ENCODE peak calls at places on chromosomes 4 and X, in nine cellular contexts. S, U, R, V, P, Q, T, K and E are unnamed samples.

GRCh38 chr4:142615324-142615665 is 230.8 kb downstream of the INPP4B start:
- DNase-seq in S (peak), K (peak), Q (no peak), R (no peak), P (no peak), U (no peak), V (no peak), T (no peak), E (no peak)

GRCh38 chr4:2301221-2301642 is 39.3 kb upstream of the MXD4 start:
- DNase-seq in V (no peak), T (no peak), Q (no peak), K (no peak), R (no peak), U (no peak), P (no peak), S (no peak), E (no peak)

GRCh38 chrX:151161690-151162089 is 14.7 kb upstream of the GPR50 start:
- DNase-seq in R (no peak), Q (no peak), S (no peak), K (no peak), T (no peak), U (no peak), V (no peak), P (no peak), E (no peak)

GRCh38 chr4:70722199-70722791 is 531 bp downstream of the RUFY3 start:
- DNase-seq in S (no peak), Q (peak), R (peak), U (no peak), P (no peak), V (no peak), K (no peak), T (no peak), E (no peak)

GRCh38 chrX:19554786-19555185 is 39.5 kb upstream of the MAP3K15 start:
- DNase-seq in S (peak), Q (no peak), U (no peak), K (peak), R (no peak), P (no peak), V (peak), T (no peak), E (no peak)

GRCh38 chrX:108736509-108737479 is at the start of gene IRS4:
- DNase-seq in S (no peak), T (no peak), V (no peak), P (no peak), R (no peak), K (peak), U (peak), Q (peak), E (peak)

GRCh38 chrX:25810202-25810601 is 327.9 kb upstream of the MAGEB18 start:
- DNase-seq in U (no peak), V (no peak), T (no peak), R (no peak), S (peak), P (peak), Q (no peak), K (peak), E (no peak)

GRCh38 chr4:19930742-19931141 is 321.0 kb upstream of the SLIT2 start:
- DNase-seq in T (no peak), K (no peak), P (no peak), R (no peak), S (no peak), Q (no peak), U (no peak), V (no peak), E (no peak)

GRCh38 chr4:138053601-138054322 is 188.4 kb downstream of the SLC7A11 start:
- DNase-seq in V (no peak), S (peak), Q (no peak), R (no peak), T (peak), U (no peak), P (peak), K (peak), E (no peak)

GRCh38 chr4:34046580-34046979 is 2197.7 kb downstream of the ARAP2 start:
- DNase-seq in T (no peak), P (no peak), K (peak), Q (no peak), R (no peak), V (no peak), U (no peak), S (peak), E (no peak)

GRCh38 chr4:3302786-3303444 is 10.1 kb downstream of the RGS12 start:
- DNase-seq in V (peak), T (no peak), S (no peak), Q (peak), K (no peak), R (no peak), P (no peak), U (peak), E (peak)

GRCh38 chr4:98864560-98864959 is 64.4 kb downstream of the EIF4E start:
- DNase-seq in U (no peak), P (no peak), K (peak), R (no peak), Q (no peak), T (peak), S (no peak), V (no peak), E (no peak)

GRCh38 chrX:18676050-18676449 is 4.1 kb upstream of the RS1 start:
- DNase-seq in Q (no peak), T (no peak), R (no peak), S (no peak), P (no peak), U (no peak), K (no peak), V (no peak), E (no peak)

GRCh38 chrX:121958886-121959285 is 911.5 kb downstream of the GLUD2 start:
- DNase-seq in Q (no peak), V (no peak), U (no peak), T (no peak), S (no peak), K (peak), P (no peak), R (no peak), E (no peak)

GRCh38 chrX:103520391-103520790 is 1.1 kb upstream of the RAB40A start:
- DNase-seq in P (no peak), S (peak), K (peak), U (no peak), R (no peak), V (no peak), T (no peak), Q (no peak), E (no peak)

GRCh38 chr4:26647523-26648224 is 63.8 kb downstream of the TBC1D19 start:
- DNase-seq in Q (no peak), K (no peak), R (no peak), P (no peak), U (peak), S (no peak), V (no peak), T (no peak), E (no peak)

GRCh38 chrX:155611302-155611701 is 1.4 kb downstream of the TMLHE start:
- DNase-seq in R (no peak), P (no peak), T (no peak), K (no peak), U (no peak), S (no peak), Q (no peak), V (no peak), E (no peak)

GRCh38 chr4:155667538-155668511 is 1.2 kb downstream of the GUCY1A1 start:
- DNase-seq in U (peak), P (peak), R (no peak), Q (peak), S (no peak), T (peak), K (peak), V (peak), E (no peak)

GRCh38 chr4:77015390-77015789 is 60.4 kb downstream of the CCNI start:
- DNase-seq in K (no peak), Q (no peak), V (no peak), R (no peak), U (peak), S (no peak), P (peak), T (no peak), E (no peak)

GRCh38 chrX:82219129-82219528 is 1017.2 kb downstream of the SH3BGRL start:
- DNase-seq in Q (no peak), V (no peak), U (no peak), R (no peak), T (no peak), P (no peak), S (no peak), K (no peak), E (no peak)

GRCh38 chr4:182678590-182678989 is 238.6 kb downstream of the DCTD start:
- DNase-seq in T (no peak), Q (no peak), P (no peak), U (no peak), V (no peak), K (no peak), R (no peak), S (no peak), E (no peak)

GRCh38 chrX:97322401-97322800 is 438.7 kb downstream of the RPA4 start:
- DNase-seq in T (no peak), Q (no peak), U (no peak), R (no peak), K (peak), S (no peak), V (no peak), P (no peak), E (no peak)

GRCh38 chr4:42302348-42302747 is 94.9 kb upstream of the SHISA3 start:
- DNase-seq in K (peak), T (peak), V (peak), Q (no peak), U (peak), P (peak), S (no peak), R (no peak), E (no peak)